ENCODE peak calls at places on chromosomes 3 and 15, in seven cellular contexts. One of them, this sample, is unnamed.

GRCh38 chr3:134311265-134311664 is 60.6 kb upstream of the RYK start:
- DNase-seq in mesendoderm: no peak
- DNase-seq in H9: no peak
- DNase-seq in IMR-90: peak
- DNase-seq in mesenchymal stem cell: no peak
- DNase-seq in neuronal stem cell: no peak
- DNase-seq in H1: no peak
- DNase-seq in this sample: peak

GRCh38 chr15:74768771-74769342 is 13.0 kb upstream of the CSK start:
- DNase-seq in mesendoderm: peak
- DNase-seq in H9: peak
- DNase-seq in IMR-90: peak
- DNase-seq in mesenchymal stem cell: peak
- DNase-seq in neuronal stem cell: no peak
- DNase-seq in H1: no peak
- DNase-seq in this sample: peak

GRCh38 chr3:195889843-195890407 is 18.4 kb downstream of the TNK2 start:
- DNase-seq in H9: no peak
- DNase-seq in neuronal stem cell: no peak
- DNase-seq in mesendoderm: no peak
- DNase-seq in mesenchymal stem cell: no peak
- DNase-seq in H1: no peak
- DNase-seq in IMR-90: no peak
- DNase-seq in this sample: no peak

GRCh38 chr3:94076055-94076454 is 13.2 kb downstream of the NSUN3 start:
- DNase-seq in neuronal stem cell: no peak
- DNase-seq in H9: no peak
- DNase-seq in mesenchymal stem cell: no peak
- DNase-seq in H1: no peak
- DNase-seq in mesendoderm: no peak
- DNase-seq in IMR-90: peak
- DNase-seq in this sample: no peak

GRCh38 chr3:49738067-49738713 is 14.4 kb upstream of the GMPPB start:
- DNase-seq in neuronal stem cell: no peak
- DNase-seq in H1: no peak
- DNase-seq in mesenchymal stem cell: no peak
- DNase-seq in H9: no peak
- DNase-seq in mesendoderm: no peak
- DNase-seq in IMR-90: no peak
- DNase-seq in this sample: no peak

GRCh38 chr3:23253214-23253613 is 50.1 kb downstream of the UBE2E2 start:
- DNase-seq in H9: no peak
- DNase-seq in mesendoderm: no peak
- DNase-seq in neuronal stem cell: no peak
- DNase-seq in IMR-90: no peak
- DNase-seq in H1: no peak
- DNase-seq in mesenchymal stem cell: no peak
- DNase-seq in this sample: peak

GRCh38 chr3:194773216-194773615 is 87.5 kb downstream of the FAM43A start:
- DNase-seq in mesenchymal stem cell: peak
- DNase-seq in H1: no peak
- DNase-seq in neuronal stem cell: no peak
- DNase-seq in IMR-90: no peak
- DNase-seq in mesendoderm: peak
- DNase-seq in H9: no peak
- DNase-seq in this sample: no peak

GRCh38 chr3:40631341-40631995 is 106.7 kb downstream of the ZNF621 start:
- DNase-seq in mesendoderm: no peak
- DNase-seq in H1: no peak
- DNase-seq in neuronal stem cell: no peak
- DNase-seq in H9: no peak
- DNase-seq in mesenchymal stem cell: no peak
- DNase-seq in IMR-90: no peak
- DNase-seq in this sample: peak

GRCh38 chr3:149790265-149790664 is 2.1 kb downstream of the ANKUB1 start:
- DNase-seq in mesenchymal stem cell: no peak
- DNase-seq in neuronal stem cell: no peak
- DNase-seq in IMR-90: peak
- DNase-seq in H9: no peak
- DNase-seq in H1: no peak
- DNase-seq in mesendoderm: no peak
- DNase-seq in this sample: no peak

GRCh38 chr3:129657261-129658046 is 51.0 kb upstream of the PLXND1 start:
- DNase-seq in mesenchymal stem cell: no peak
- DNase-seq in mesendoderm: no peak
- DNase-seq in IMR-90: peak
- DNase-seq in H1: no peak
- DNase-seq in neuronal stem cell: no peak
- DNase-seq in H9: no peak
- DNase-seq in this sample: no peak

GRCh38 chr3:167001374-167001773 is 378.7 kb downstream of the ZBBX start:
- DNase-seq in neuronal stem cell: no peak
- DNase-seq in H1: no peak
- DNase-seq in mesenchymal stem cell: no peak
- DNase-seq in IMR-90: no peak
- DNase-seq in H9: no peak
- DNase-seq in mesendoderm: no peak
- DNase-seq in this sample: no peak

GRCh38 chr3:97820780-97821179 is 1.0 kb upstream of the CRYBG3 start:
- DNase-seq in mesendoderm: no peak
- DNase-seq in H1: no peak
- DNase-seq in IMR-90: no peak
- DNase-seq in neuronal stem cell: no peak
- DNase-seq in mesenchymal stem cell: no peak
- DNase-seq in H9: no peak
- DNase-seq in this sample: no peak

GRCh38 chr15:40952901-40953712 is at the start of gene CHAC1:
- DNase-seq in H1: peak
- DNase-seq in mesenchymal stem cell: peak
- DNase-seq in IMR-90: peak
- DNase-seq in mesendoderm: peak
- DNase-seq in neuronal stem cell: peak
- DNase-seq in H9: peak
- DNase-seq in this sample: peak

GRCh38 chr15:89728254-89728653 is 22.8 kb downstream of the MESP1 start:
- DNase-seq in IMR-90: no peak
- DNase-seq in H9: no peak
- DNase-seq in neuronal stem cell: no peak
- DNase-seq in mesenchymal stem cell: peak
- DNase-seq in mesendoderm: no peak
- DNase-seq in H1: no peak
- DNase-seq in this sample: no peak

GRCh38 chr3:186882881-186883685 is 40.6 kb downstream of the ADIPOQ start:
- DNase-seq in mesenchymal stem cell: peak
- DNase-seq in H9: no peak
- DNase-seq in neuronal stem cell: no peak
- DNase-seq in IMR-90: peak
- DNase-seq in H1: no peak
- DNase-seq in mesendoderm: peak
- DNase-seq in this sample: peak

GRCh38 chr3:188889070-188889491 is 282.7 kb upstream of the TPRG1 start:
- DNase-seq in H9: no peak
- DNase-seq in mesendoderm: no peak
- DNase-seq in IMR-90: no peak
- DNase-seq in neuronal stem cell: no peak
- DNase-seq in H1: no peak
- DNase-seq in mesenchymal stem cell: no peak
- DNase-seq in this sample: no peak

GRCh38 chr3:98962189-98962930 is 60.9 kb upstream of the DCBLD2 start:
- DNase-seq in H1: no peak
- DNase-seq in IMR-90: peak
- DNase-seq in H9: no peak
- DNase-seq in neuronal stem cell: no peak
- DNase-seq in mesenchymal stem cell: peak
- DNase-seq in mesendoderm: no peak
- DNase-seq in this sample: no peak

GRCh38 chr3:129836381-129837056 is 57.0 kb downstream of the TMCC1 start:
- DNase-seq in H9: no peak
- DNase-seq in H1: no peak
- DNase-seq in mesendoderm: peak
- DNase-seq in mesenchymal stem cell: peak
- DNase-seq in IMR-90: peak
- DNase-seq in neuronal stem cell: peak
- DNase-seq in this sample: no peak

GRCh38 chr3:58370407-58370806 is 37.7 kb downstream of the PXK start:
- DNase-seq in H9: no peak
- DNase-seq in H1: no peak
- DNase-seq in mesenchymal stem cell: no peak
- DNase-seq in mesendoderm: no peak
- DNase-seq in IMR-90: no peak
- DNase-seq in neuronal stem cell: no peak
- DNase-seq in this sample: no peak

GRCh38 chr15:48603123-48603500 is 42.4 kb downstream of the FBN1 start:
- DNase-seq in H1: peak
- DNase-seq in mesenchymal stem cell: no peak
- DNase-seq in H9: no peak
- DNase-seq in neuronal stem cell: no peak
- DNase-seq in IMR-90: no peak
- DNase-seq in mesendoderm: peak
- DNase-seq in this sample: no peak

GRCh38 chr15:48607846-48608245 is 37.7 kb downstream of the FBN1 start:
- DNase-seq in H1: no peak
- DNase-seq in H9: no peak
- DNase-seq in IMR-90: no peak
- DNase-seq in mesendoderm: no peak
- DNase-seq in mesenchymal stem cell: no peak
- DNase-seq in neuronal stem cell: no peak
- DNase-seq in this sample: no peak

GRCh38 chr15:48603922-48604321 is 41.6 kb downstream of the FBN1 start:
- DNase-seq in neuronal stem cell: no peak
- DNase-seq in mesendoderm: no peak
- DNase-seq in mesenchymal stem cell: no peak
- DNase-seq in H1: no peak
- DNase-seq in H9: no peak
- DNase-seq in IMR-90: no peak
- DNase-seq in this sample: no peak

GRCh38 chr15:48602358-48603122 is 43.0 kb downstream of the FBN1 start:
- DNase-seq in mesenchymal stem cell: peak
- DNase-seq in mesendoderm: peak
- DNase-seq in H1: no peak
- DNase-seq in IMR-90: peak
- DNase-seq in neuronal stem cell: no peak
- DNase-seq in H9: no peak
- DNase-seq in this sample: peak

GRCh38 chr15:48604567-48604966 is 40.9 kb downstream of the FBN1 start:
- DNase-seq in H1: no peak
- DNase-seq in mesendoderm: peak
- DNase-seq in IMR-90: peak
- DNase-seq in neuronal stem cell: no peak
- DNase-seq in mesenchymal stem cell: peak
- DNase-seq in H9: no peak
- DNase-seq in this sample: peak
- H3K18ac ChIP-seq in H1: no peak
- H3K18ac ChIP-seq in mesendoderm: peak
- H3K18ac ChIP-seq in IMR-90: peak
- H3K18ac ChIP-seq in neuronal stem cell: no peak
- H3K18ac ChIP-seq in mesenchymal stem cell: no peak
- H3K18ac ChIP-seq in H9: no peak
- H3K18ac ChIP-seq in this sample: no peak

GRCh38 chr3:124411729-124412128 is 318.5 kb upstream of the UMPS start:
- DNase-seq in H1: no peak
- DNase-seq in neuronal stem cell: no peak
- DNase-seq in mesenchymal stem cell: no peak
- DNase-seq in IMR-90: no peak
- DNase-seq in mesendoderm: no peak
- DNase-seq in H9: no peak
- DNase-seq in this sample: no peak
- H3K18ac ChIP-seq in H1: no peak
- H3K18ac ChIP-seq in neuronal stem cell: no peak
- H3K18ac ChIP-seq in mesenchymal stem cell: no peak
- H3K18ac ChIP-seq in IMR-90: no peak
- H3K18ac ChIP-seq in mesendoderm: no peak
- H3K18ac ChIP-seq in H9: no peak
- H3K18ac ChIP-seq in this sample: no peak

GRCh38 chr15:57045741-57046382 is 127.4 kb downstream of the TCF12 start:
- DNase-seq in H1: no peak
- DNase-seq in mesendoderm: no peak
- DNase-seq in H9: no peak
- DNase-seq in neuronal stem cell: no peak
- DNase-seq in mesenchymal stem cell: no peak
- DNase-seq in IMR-90: no peak
- DNase-seq in this sample: no peak
- H3K18ac ChIP-seq in H1: no peak
- H3K18ac ChIP-seq in mesendoderm: no peak
- H3K18ac ChIP-seq in H9: no peak
- H3K18ac ChIP-seq in neuronal stem cell: no peak
- H3K18ac ChIP-seq in mesenchymal stem cell: no peak
- H3K18ac ChIP-seq in IMR-90: no peak
- H3K18ac ChIP-seq in this sample: no peak

DNA sequence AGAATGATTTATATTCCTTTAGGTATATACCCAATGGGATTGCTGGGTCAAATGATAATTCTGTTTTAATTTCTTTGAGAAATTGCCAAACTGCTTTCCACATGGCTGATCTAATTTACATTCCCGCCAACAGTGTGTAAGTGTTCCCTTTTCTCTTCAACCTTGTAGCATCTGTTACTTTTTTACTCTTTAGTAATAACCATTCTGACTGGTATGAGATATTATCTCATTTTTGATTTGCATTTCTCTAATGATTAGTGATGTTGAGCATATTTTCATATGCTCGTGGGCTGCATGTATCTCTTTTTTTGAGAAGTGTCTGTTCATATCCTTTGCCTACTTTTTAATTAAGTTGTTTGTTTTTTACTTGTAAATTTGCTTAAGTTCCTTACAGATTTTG is 1264.2 kb downstream of the OTOL1 start:
- DNase-seq in IMR-90: no peak
- DNase-seq in mesendoderm: no peak
- DNase-seq in H1: no peak
- DNase-seq in mesenchymal stem cell: no peak
- DNase-seq in H9: no peak
- DNase-seq in neuronal stem cell: no peak
- DNase-seq in this sample: no peak
- H3K18ac ChIP-seq in IMR-90: no peak
- H3K18ac ChIP-seq in mesendoderm: no peak
- H3K18ac ChIP-seq in H1: no peak
- H3K18ac ChIP-seq in mesenchymal stem cell: no peak
- H3K18ac ChIP-seq in H9: no peak
- H3K18ac ChIP-seq in neuronal stem cell: no peak
- H3K18ac ChIP-seq in this sample: no peak

GRCh38 chr15:67945951-67946700 is 106.3 kb upstream of the RNU6-1 start:
- DNase-seq in H1: peak
- DNase-seq in H9: peak
- DNase-seq in neuronal stem cell: peak
- DNase-seq in IMR-90: peak
- DNase-seq in mesenchymal stem cell: peak
- DNase-seq in mesendoderm: peak
- DNase-seq in this sample: peak
- H3K18ac ChIP-seq in H1: no peak
- H3K18ac ChIP-seq in H9: peak
- H3K18ac ChIP-seq in neuronal stem cell: peak
- H3K18ac ChIP-seq in IMR-90: no peak
- H3K18ac ChIP-seq in mesenchymal stem cell: peak
- H3K18ac ChIP-seq in mesendoderm: peak
- H3K18ac ChIP-seq in this sample: no peak

This sample was measured in trophoblast cell.